ENCODE peak calls at places on chromosomes 6 and 20, in five cellular contexts. Q is AG08395; V is kidney tubule cell; D is stimulated activated CD4-positive, alpha-beta T cell treated with anti-CD3 and anti-CD28 coated beads, Interleukin-4, amount 100 ng/mL, for 1 hour; Y is EL. Z is an unnamed sample.

GRCh38 chr6:63862486-63863198 is 227.0 kb downstream of the PHF3 start:
- DNase-seq in Q (no peak), D (no peak), V (no peak), Y (no peak), Z (no peak)

GRCh38 chr20:58701431-58702160 is 9.0 kb downstream of the NPEPL1 start:
- DNase-seq in Y (no peak), D (no peak), V (no peak), Q (no peak), Z (no peak)

GRCh38 chr20:41177636-41178035 is 40.3 kb downstream of the PLCG1 start:
- DNase-seq in Q (peak; percentile 97), Y (peak; percentile 97), D (no peak), V (peak; percentile 86), Z (no peak)

GRCh38 chr6:147651249-147652063 is 143.0 kb downstream of the SAMD5 start:
- DNase-seq in V (peak; percentile 30), Y (peak; percentile 26), D (no peak), Q (peak; percentile 7), Z (no peak)

GRCh38 chr6:89575562-89575960 is 63.0 kb downstream of the LYRM2 start:
- DNase-seq in Y (no peak), V (no peak), Q (no peak), D (no peak), Z (no peak)

GRCh38 chr20:48339147-48339985 is 488.4 kb downstream of the PREX1 start:
- DNase-seq in D (no peak), Q (peak; percentile 63), Y (peak; percentile 63), V (peak; percentile 39), Z (no peak)

GRCh38 chr6:142893088-142893487 is 51.9 kb downstream of the HIVEP2 start:
- DNase-seq in Y (peak; percentile 68), Q (no peak), D (no peak), V (peak; percentile 51), Z (no peak)

GRCh38 chr6:14506656-14507242 is 389.2 kb downstream of the CD83 start:
- DNase-seq in Y (no peak), Q (no peak), D (no peak), V (no peak), Z (no peak)

GRCh38 chr6:69705954-69706353 is 90.9 kb downstream of the LMBRD1 start:
- DNase-seq in D (no peak), V (no peak), Q (no peak), Y (no peak), Z (no peak)

GRCh38 chr20:24134284-24134683 is 145.7 kb upstream of the GGTLC1 start:
- DNase-seq in Q (no peak), V (peak; percentile 70), Y (no peak), D (no peak), Z (no peak)

GRCh38 chr20:4817230-4817671 is 95.5 kb downstream of the PRND start:
- DNase-seq in V (peak; percentile 98), Y (peak; percentile 22), Q (peak; percentile 39), D (no peak), Z (no peak)

GRCh38 chr20:3010985-3011723 is 32.3 kb upstream of the GNRH2 start:
- DNase-seq in V (peak; percentile 65), D (no peak), Y (peak; percentile 52), Q (peak; percentile 65), Z (no peak)

GRCh38 chr6:71727632-71728294 is 158.6 kb upstream of the RIMS1 start:
- DNase-seq in Q (peak; percentile 24), Y (peak; percentile 33), V (peak; percentile 82), D (no peak), Z (no peak)

GRCh38 chr6:167474171-167474570 is 149.3 kb downstream of the TTLL2 start:
- DNase-seq in Q (no peak), V (no peak), Y (no peak), D (no peak), Z (no peak)

GRCh38 chr6:135935951-135936601 is 84.6 kb downstream of the PDE7B start:
- DNase-seq in V (peak; percentile 25), D (no peak), Y (peak; percentile 85), Q (peak; percentile 53), Z (no peak)

GRCh38 chr6:139474145-139475108 is 100.0 kb upstream of the CITED2 start:
- DNase-seq in Y (peak; percentile 23), Q (peak; percentile 24), D (no peak), V (peak; percentile 48), Z (no peak)

GRCh38 chr6:127186889-127187288 is 68.4 kb downstream of the RSPO3 start:
- DNase-seq in D (peak; percentile 71), V (peak; percentile 35), Y (no peak), Q (no peak), Z (peak; percentile 65)

GRCh38 chr20:35111141-35111888 is 18.7 kb upstream of the TRPC4AP start:
- DNase-seq in V (peak; percentile 91), Y (peak; percentile 90), Q (peak; percentile 87), D (no peak), Z (no peak)

GRCh38 chr20:41158082-41158625 is 20.8 kb downstream of the PLCG1 start:
- DNase-seq in D (no peak), V (no peak), Y (no peak), Q (no peak), Z (no peak)

GRCh38 chr6:17429381-17430061 is 36.1 kb downstream of the CAP2 start:
- DNase-seq in D (no peak), Y (peak; percentile 33), V (peak; percentile 20), Q (no peak), Z (no peak)

GRCh38 chr6:139443226-139444112 is 69.0 kb upstream of the CITED2 start:
- DNase-seq in Y (peak; percentile 60), D (no peak), V (peak; percentile 7), Q (peak; percentile 7), Z (no peak)

GRCh38 chr6:43806041-43806757 is 36.2 kb downstream of the VEGFA start:
- DNase-seq in Q (no peak), V (peak; percentile 70), D (no peak), Y (peak; percentile 73), Z (no peak)

Z was measured in activated naive CD4-positive, alpha-beta T cell treated with anti-CD3 and anti-CD28 coated beads, Interleukin-2, amount 50 U/mL, for 16 hours.